ENCODE peak calls at places on chromosomes 12 and 14, in four cellular contexts. O is H1, V is SK-N-SH, M is K562. N is an unnamed sample.

GRCh38 chr14:100783630-100784321 is 42.1 kb upstream of the MEG3 start:
- DNase-seq in O (no peak), V (peak; percentile 84), M (no peak), N (no peak)

GRCh38 chr14:53430870-53431269 is 277.7 kb upstream of the DDHD1 start:
- DNase-seq in O (no peak), V (no peak), M (no peak), N (no peak)

GRCh38 chr14:101889366-101889765 is 75.0 kb upstream of the DYNC1H1 start:
- DNase-seq in O (no peak), V (no peak), M (no peak), N (no peak)

GRCh38 chr12:122880668-122881067 is 15.3 kb downstream of the VPS37B start:
- DNase-seq in O (no peak), V (peak; percentile 71), M (no peak), N (no peak)

GRCh38 chr12:84131076-84131475 is 781.5 kb downstream of the SLC6A15 start:
- DNase-seq in O (no peak), V (no peak), M (no peak), N (no peak)

GRCh38 chr14:20662968-20663731 is 21.2 kb upstream of the RNASE4 start:
- DNase-seq in O (peak; percentile 96), V (no peak), M (peak; percentile 38), N (peak; percentile 88)

GRCh38 chr14:102249041-102249440 is 55.9 kb downstream of the MOK start:
- DNase-seq in O (no peak), V (no peak), M (no peak), N (no peak)

GRCh38 chr12:52980096-52980694 is 26.1 kb upstream of the EIF4B start:
- DNase-seq in O (no peak), V (no peak), M (no peak), N (no peak)

GRCh38 chr12:70948976-70949336 is 28.4 kb upstream of the PTPRR start:
- DNase-seq in O (no peak), V (no peak), M (no peak), N (no peak)

GRCh38 chr12:53750812-53751335 is 905 bp downstream of the CISTR start:
- DNase-seq in O (peak; percentile 67), V (peak; percentile 57), M (peak; percentile 26), N (no peak)

GRCh38 chr12:10718279-10718821 is 4.8 kb downstream of the YBX3 start:
- DNase-seq in O (no peak), V (no peak), M (no peak), N (no peak)

GRCh38 chr12:104510873-104511243 is 54.1 kb downstream of the CHST11 start:
- DNase-seq in O (no peak), V (no peak), M (no peak), N (no peak)

GRCh38 chr14:95585971-95586620 is 51.2 kb downstream of the GLRX5 start:
- DNase-seq in O (no peak), V (no peak), M (no peak), N (no peak)

GRCh38 chr14:72573725-72574426 is 320.0 kb downstream of the DPF3 start:
- DNase-seq in O (no peak), V (no peak), M (no peak), N (no peak)

GRCh38 chr14:64923015-64923414 is 8.8 kb downstream of the CHURC1 start:
- DNase-seq in O (no peak), V (no peak), M (no peak), N (no peak)

GRCh38 chr12:82721726-82722125 is 35.0 kb downstream of the TMTC2 start:
- DNase-seq in O (no peak), V (no peak), M (no peak), N (no peak)

GRCh38 chr14:63573579-63573978 is 30.4 kb upstream of the PPP2R5E start:
- DNase-seq in O (no peak), V (no peak), M (no peak), N (no peak)

GRCh38 chr14:76780875-76781647 is 19.8 kb downstream of the VASH1 start:
- DNase-seq in O (peak; percentile 40), V (peak; percentile 63), M (no peak), N (no peak)

GRCh38 chr14:33279865-33280264 is 341.2 kb downstream of the NPAS3 start:
- DNase-seq in O (no peak), V (no peak), M (peak; percentile 7), N (no peak)

GRCh38 chr12:15982471-15982870 is 71.3 kb downstream of the DERA start:
- DNase-seq in O (no peak), V (peak; percentile 44), M (no peak), N (no peak)

GRCh38 chr12:29547844-29548243 is 50.4 kb upstream of the OVCH1 start:
- DNase-seq in O (no peak), V (no peak), M (no peak), N (no peak)

GRCh38 chr12:28988384-28988704 is 160.7 kb upstream of the FAR2 start:
- DNase-seq in O (no peak), V (no peak), M (no peak), N (no peak)

GRCh38 chr14:50039734-50040400 is 76.5 kb downstream of the VCPKMT start:
- DNase-seq in O (no peak), V (no peak), M (no peak), N (no peak)

GRCh38 chr12:5417500-5417899 is 14.4 kb upstream of the NTF3 start:
- DNase-seq in O (no peak), V (no peak), M (no peak), N (no peak)

GRCh38 chr12:59005195-59005961 is 85.1 kb upstream of the LRIG3 start:
- DNase-seq in O (no peak), V (no peak), M (no peak), N (no peak)

GRCh38 chr12:52256165-52256935 is 18.1 kb upstream of the KRT86 start:
- DNase-seq in O (no peak), V (no peak), M (no peak), N (no peak)

GRCh38 chr12:7142057-7142644 is 12.0 kb downstream of the CLSTN3 start:
- DNase-seq in O (peak; percentile 85), V (peak; percentile 66), M (peak; percentile 59), N (no peak)

GRCh38 chr12:101204598-101205304 is 5.3 kb downstream of the SLC5A8 start:
- DNase-seq in O (no peak), V (no peak), M (no peak), N (no peak)

GRCh38 chr12:88816201-88816600 is 235.9 kb upstream of the KITLG start:
- DNase-seq in O (no peak), V (no peak), M (no peak), N (no peak)

GRCh38 chr12:2681426-2682205 is 113.2 kb upstream of the FKBP4 start:
- DNase-seq in O (no peak), V (no peak), M (no peak), N (no peak)

GRCh38 chr12:57452937-57453509 is 2.1 kb upstream of the INHBE start:
- DNase-seq in O (peak; percentile 94), V (peak; percentile 81), M (peak; percentile 70), N (no peak)

GRCh38 chr14:95274283-95274682 is 45.4 kb downstream of the CLMN start:
- DNase-seq in O (no peak), V (no peak), M (no peak), N (no peak)

GRCh38 chr14:24481622-24482324 is 26.3 kb downstream of the CMA1 start:
- DNase-seq in O (peak; percentile 89), V (peak; percentile 77), M (peak; percentile 71), N (peak; percentile 17)

GRCh38 chr12:6230321-6231110 is 30.3 kb downstream of the CD9 start:
- DNase-seq in O (no peak), V (no peak), M (no peak), N (peak; percentile 69)

GRCh38 chr14:58258156-58258555 is 13.5 kb downstream of the PSMA3 start:
- DNase-seq in O (no peak), V (no peak), M (no peak), N (no peak)

GRCh38 chr14:78848234-78848820 is 678.2 kb downstream of the NRXN3 start:
- DNase-seq in O (peak; percentile 70), V (peak; percentile 16), M (peak; percentile 24), N (no peak)

DNA sequence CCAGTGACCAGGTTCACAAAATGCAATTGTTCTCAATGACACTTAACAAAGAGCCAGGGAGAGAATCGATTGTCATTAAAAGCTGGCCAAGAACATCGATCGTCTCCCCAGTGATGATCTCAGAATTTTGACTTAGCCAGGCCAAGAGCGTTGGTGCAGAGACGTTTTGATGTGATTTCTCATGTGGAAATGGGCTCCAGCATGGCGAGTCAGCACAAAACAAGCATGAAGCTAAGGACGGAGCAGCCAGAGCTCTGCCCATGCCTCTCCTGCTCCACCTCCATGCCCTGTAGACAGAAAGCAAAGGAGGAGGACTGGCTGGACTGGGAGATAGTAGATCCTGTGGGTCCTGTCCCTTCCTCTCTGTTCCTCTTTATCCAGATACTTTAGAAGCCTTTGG is 270.7 kb downstream of the FOXN3 start:
- DNase-seq in O (no peak), V (no peak), M (no peak), N (no peak)
- TF ChIP-seq NRF1 in O (no peak), V (no peak), M (no peak), N (no peak)

GRCh38 chr12:121059031-121059898 is 20.2 kb upstream of the OASL start:
- DNase-seq in O (no peak), V (no peak), M (no peak), N (no peak)
- TF ChIP-seq TAF1 in O (no peak), V (no peak), M (no peak), N (no peak)

GRCh38 chr12:111246477-111247011 is 122.4 kb downstream of the PHETA1 start:
- DNase-seq in O (no peak), V (no peak), M (no peak), N (no peak)

GRCh38 chr12:111248981-111249380 is 119.9 kb downstream of the PHETA1 start:
- DNase-seq in O (no peak), V (peak; percentile 32), M (no peak), N (no peak)

GRCh38 chr12:111250251-111250881 is 118.5 kb downstream of the PHETA1 start:
- DNase-seq in O (no peak), V (peak; percentile 37), M (no peak), N (no peak)

GRCh38 chr12:111247083-111247783 is 121.7 kb downstream of the PHETA1 start:
- DNase-seq in O (no peak), V (no peak), M (no peak), N (no peak)

DNA sequence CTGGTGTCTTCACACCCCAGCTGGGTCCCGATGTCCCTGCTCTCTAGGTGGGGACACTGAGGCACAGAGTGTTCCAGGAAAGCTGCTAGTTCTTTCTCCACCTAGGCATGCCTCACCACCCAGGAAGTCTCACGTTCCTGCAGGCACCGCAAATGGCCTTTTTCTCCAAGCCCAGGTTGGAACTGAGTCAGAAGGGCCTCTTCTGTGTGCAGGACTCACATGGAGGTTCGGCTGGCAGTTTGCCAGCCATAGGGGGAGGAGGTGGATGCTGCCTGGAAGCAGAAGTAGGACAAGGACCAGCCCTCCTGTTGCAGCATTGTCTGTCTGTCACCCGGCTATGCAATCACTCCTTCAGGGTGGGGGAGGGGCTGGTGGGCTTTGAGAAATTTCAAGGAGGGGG is 120.7 kb downstream of the PHETA1 start:
- DNase-seq in O (no peak), V (peak; percentile 67), M (no peak), N (no peak)
- TF ChIP-seq NRF1 in O (no peak), V (no peak), M (no peak), N (no peak)

DNA sequence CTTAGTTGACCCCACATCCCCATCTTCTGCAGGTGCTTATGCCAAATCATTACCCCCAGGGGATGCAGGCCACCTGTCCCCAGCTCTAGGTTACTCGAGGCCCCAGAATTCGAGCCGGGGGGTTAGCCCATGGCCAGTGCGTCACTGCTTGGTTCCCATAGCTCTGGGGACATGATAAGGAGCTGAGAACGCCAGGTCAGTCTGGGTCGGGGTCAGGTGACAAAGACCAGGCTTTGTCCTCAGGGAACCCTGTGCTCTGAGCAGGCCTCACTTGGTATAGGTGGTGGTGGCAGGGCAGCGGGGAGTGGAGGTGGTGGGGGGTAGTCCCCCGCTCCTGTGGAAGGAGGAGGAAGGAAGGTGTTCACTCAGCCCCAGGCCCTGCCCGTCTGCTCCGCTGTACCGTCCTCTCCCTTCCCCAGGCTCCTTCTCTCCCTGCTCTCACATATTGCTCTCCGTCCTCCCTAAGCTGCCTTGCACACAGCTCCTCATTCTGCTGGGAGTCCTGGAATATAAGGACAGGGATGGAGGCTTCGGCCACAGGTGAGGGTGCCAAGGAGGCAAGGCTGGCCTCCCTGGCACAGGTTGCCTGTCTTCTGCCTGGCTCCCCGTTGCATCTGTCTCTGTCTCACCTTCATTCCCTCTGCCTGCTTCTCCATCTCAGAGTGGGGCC is 2.0 kb upstream of the MYH6 start:
- DNase-seq in O (no peak), V (no peak), M (no peak), N (no peak)
- TF ChIP-seq TAF1 in O (no peak), V (no peak), M (no peak), N (no peak)

N was measured in GM12878.